ENCODE peak calls at places on chromosomes 5 and 9, in eight cellular contexts. P is left ventricle myocardium inferior, H is GM23338, E is tibial nerve, S is osteoblast, A is ovary, N is pancreas, M is endodermal cell. R is an unnamed sample. For H3K36me3, the result is how much of the 10 kb centered on the place peaks cover.

GRCh38 chr5:151295138-151295537 is 8.4 kb downstream of the SLC36A3 start:
- DNase-seq in E (no peak), A (no peak), N (no peak), H (no peak), M (no peak), S (no peak), P (no peak), R (no peak)

GRCh38 chr5:89289604-89290003 is 406.6 kb upstream of the MEF2C start:
- DNase-seq in S (no peak), H (no peak), E (no peak), M (no peak), N (no peak), A (no peak), P (no peak), R (no peak)

GRCh38 chr5:149583394-149583793 is 2.1 kb downstream of the ARHGEF37 start:
- DNase-seq in E (no peak), N (peak), P (no peak), H (no peak), S (no peak), A (no peak), M (no peak), R (no peak)

GRCh38 chr9:105038057-105038456 is 110.1 kb upstream of the ABCA1 start:
- DNase-seq in N (no peak), A (no peak), E (no peak), H (no peak), S (no peak), P (no peak), M (no peak), R (no peak)

GRCh38 chr5:141814064-141814982 is 63.9 kb downstream of the PCDH1 start:
- DNase-seq in N (peak), P (peak), S (peak), A (no peak), H (peak), E (no peak), M (peak), R (no peak)

GRCh38 chr5:68070641-68071191 is 144.8 kb upstream of the PIK3R1 start:
- DNase-seq in S (peak), E (no peak), H (no peak), A (no peak), P (no peak), M (no peak), N (no peak), R (no peak)

GRCh38 chr9:110969971-110970381 is 68.3 kb downstream of the LPAR1 start:
- DNase-seq in M (no peak), N (no peak), E (no peak), A (no peak), P (no peak), H (no peak), S (no peak), R (no peak)

GRCh38 chr9:91837982-91838731 is 111.9 kb downstream of the ROR2 start:
- DNase-seq in E (no peak), N (peak), A (peak), P (peak), H (no peak), S (peak), M (peak), R (peak)

GRCh38 chr5:87263498-87263897 is 4.2 kb upstream of the RASA1 start:
- DNase-seq in A (no peak), S (no peak), M (no peak), N (no peak), H (peak), E (no peak), P (no peak), R (no peak)

GRCh38 chr9:99351647-99352046 is 129.6 kb downstream of the SEC61B start:
- DNase-seq in H (peak), S (no peak), M (peak), E (no peak), P (no peak), A (no peak), N (no peak), R (no peak)

GRCh38 chr5:102759289-102759688 is 4.2 kb downstream of the PAM start:
- DNase-seq in H (no peak), M (no peak), A (no peak), E (no peak), N (no peak), P (no peak), S (peak), R (no peak)

GRCh38 chr5:2110137-2110933 is 227.6 kb upstream of the IRX4 start:
- DNase-seq in E (no peak), S (no peak), H (no peak), A (no peak), M (no peak), P (no peak), N (no peak), R (no peak)

GRCh38 chr5:2110934-2111462 is 228.3 kb upstream of the IRX4 start:
- DNase-seq in E (no peak), S (no peak), M (no peak), N (no peak), P (no peak), A (no peak), H (no peak), R (no peak)

GRCh38 chr5:2112128-2112808 is 229.5 kb upstream of the IRX4 start:
- DNase-seq in E (no peak), P (no peak), S (no peak), N (no peak), M (no peak), A (no peak), H (no peak), R (no peak)

GRCh38 chr5:2113348-2114131 is 230.8 kb upstream of the IRX4 start:
- DNase-seq in S (no peak), N (no peak), H (no peak), P (no peak), A (no peak), E (no peak), M (no peak), R (no peak)

DNA sequence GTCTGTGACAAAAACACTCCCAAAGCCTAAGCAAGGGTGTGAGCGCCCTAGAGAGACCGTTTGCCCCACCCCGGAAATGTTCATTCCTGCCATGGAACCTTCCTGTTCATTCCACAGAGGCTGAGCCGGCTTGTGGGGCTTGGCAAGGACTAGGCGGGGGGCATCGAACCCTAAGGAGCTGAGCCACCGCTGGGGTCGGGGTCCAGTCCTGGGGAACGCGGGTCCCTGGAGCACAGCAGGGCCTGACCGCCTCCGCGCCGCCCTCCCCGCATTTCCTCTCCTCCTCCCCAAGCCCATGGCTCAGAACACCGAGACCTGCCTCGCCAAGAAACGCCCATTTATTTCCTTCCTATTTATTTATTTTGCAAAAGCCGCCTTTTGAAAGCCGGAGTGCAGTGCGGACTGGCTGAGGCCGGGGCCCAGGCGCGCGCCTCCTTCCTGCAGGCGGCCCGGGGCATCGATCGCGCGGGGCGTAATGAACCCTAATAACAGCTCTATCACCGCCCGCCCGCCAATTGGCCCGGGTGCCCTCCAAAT is 228.9 kb upstream of the IRX4 start:
- DNase-seq in S (no peak), A (no peak), M (no peak), P (no peak), N (no peak), E (no peak), H (no peak), R (no peak)
- H3K4me3 ChIP-seq in S (no peak), A (no peak), M (no peak), P (no peak), N (peak), E (no peak), H (no peak), R (no peak)

DNA sequence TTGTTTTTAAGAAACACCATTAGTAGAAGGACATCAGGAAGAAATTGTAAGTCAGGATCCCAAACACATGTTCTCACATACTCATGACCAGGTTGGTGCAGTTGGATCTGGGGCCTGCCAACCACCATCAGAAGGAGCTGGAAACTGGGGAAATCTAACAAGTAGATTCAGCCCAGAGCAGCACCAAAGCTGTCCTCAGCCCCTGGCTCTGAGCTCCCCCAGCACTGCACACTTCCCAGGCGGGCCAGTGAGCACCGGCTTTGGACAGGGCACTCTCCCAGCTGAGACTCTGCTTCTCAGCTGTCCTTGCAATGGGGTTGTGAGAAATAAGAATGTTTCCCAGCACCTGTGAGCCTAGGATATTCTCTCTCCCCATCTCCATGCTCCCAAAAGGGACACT is 162.5 kb downstream of the PAX5 start:
- DNase-seq in H (no peak), E (no peak), M (no peak), P (no peak), N (no peak), A (no peak), S (no peak), R (no peak)
- H3K36me3 ChIP-seq in H (under half), E (under half), M (under half), P (under half), N (under half), A (under half), S (under half), R (under half)

GRCh38 chr5:115770466-115770865 is 46.0 kb downstream of the CDO1 start:
- DNase-seq in H (peak), N (no peak), A (no peak), M (peak), P (no peak), E (no peak), S (no peak), R (no peak)
- TF ChIP-seq CTCF in H (peak), N (no peak), A (no peak), M (peak), P (no peak), E (no peak), S (peak), R (peak)

GRCh38 chr9:20663133-20663532 is 20.9 kb upstream of the FOCAD start:
- DNase-seq in E (no peak), N (no peak), P (no peak), M (no peak), A (no peak), H (no peak), S (no peak), R (no peak)

GRCh38 chr9:20658677-20659473 is 25.2 kb upstream of the FOCAD start:
- DNase-seq in N (peak), P (no peak), H (peak), S (no peak), M (peak), A (no peak), E (no peak), R (no peak)

GRCh38 chr9:20662156-20662555 is 21.9 kb upstream of the FOCAD start:
- DNase-seq in A (no peak), E (no peak), H (no peak), P (no peak), S (no peak), N (no peak), M (peak), R (no peak)

GRCh38 chr9:20664501-20664900 is 19.6 kb upstream of the FOCAD start:
- DNase-seq in A (no peak), E (no peak), N (no peak), P (no peak), S (no peak), M (no peak), H (peak), R (no peak)

GRCh38 chr9:20659474-20659962 is 24.5 kb upstream of the FOCAD start:
- DNase-seq in E (no peak), N (no peak), P (no peak), H (no peak), S (no peak), M (no peak), A (no peak), R (no peak)
- H3K4me3 ChIP-seq in E (no peak), N (no peak), P (peak), H (peak), S (no peak), M (peak), A (peak), R (no peak)

R was measured in RWPE2.